ENCODE peak calls at places on chromosomes 3 and 15, in five cellular contexts. One of them, this sample, is unnamed.

GRCh38 chr3:105322570-105323273 is 44.0 kb upstream of the ALCAM start:
- DNase-seq in GDM1: no peak
- DNase-seq in non-pigmented ciliary epithelial cell: no peak
- DNase-seq in dermis microvascular lymphatic vessel endothelial cell: no peak
- DNase-seq in stimulated activated CD8-positive, alpha-beta memory T cell treated with anti-CD3 and anti-CD28 coated beads, Interleukin-12 subunit alpha, Interleukin-12 subunit beta, amount 100 ng/mL, for 1 hour: no peak
- DNase-seq in this sample: no peak

GRCh38 chr3:147348976-147349375 is 57.4 kb downstream of the ZIC4 start:
- DNase-seq in GDM1: no peak
- DNase-seq in non-pigmented ciliary epithelial cell: no peak
- DNase-seq in dermis microvascular lymphatic vessel endothelial cell: no peak
- DNase-seq in stimulated activated CD8-positive, alpha-beta memory T cell treated with anti-CD3 and anti-CD28 coated beads, Interleukin-12 subunit alpha, Interleukin-12 subunit beta, amount 100 ng/mL, for 1 hour: no peak
- DNase-seq in this sample: no peak

GRCh38 chr3:147373301-147373700 is 33.0 kb downstream of the ZIC4 start:
- DNase-seq in GDM1: no peak
- DNase-seq in non-pigmented ciliary epithelial cell: no peak
- DNase-seq in dermis microvascular lymphatic vessel endothelial cell: no peak
- DNase-seq in stimulated activated CD8-positive, alpha-beta memory T cell treated with anti-CD3 and anti-CD28 coated beads, Interleukin-12 subunit alpha, Interleukin-12 subunit beta, amount 100 ng/mL, for 1 hour: no peak
- DNase-seq in this sample: no peak

GRCh38 chr15:88393719-88394519 is 73.3 kb downstream of the MRPL46 start:
- DNase-seq in GDM1: no peak
- DNase-seq in non-pigmented ciliary epithelial cell: no peak
- DNase-seq in dermis microvascular lymphatic vessel endothelial cell: no peak
- DNase-seq in stimulated activated CD8-positive, alpha-beta memory T cell treated with anti-CD3 and anti-CD28 coated beads, Interleukin-12 subunit alpha, Interleukin-12 subunit beta, amount 100 ng/mL, for 1 hour: no peak
- DNase-seq in this sample: no peak

GRCh38 chr3:197463279-197463678 is 92.5 kb downstream of the BDH1 start:
- DNase-seq in GDM1: no peak
- DNase-seq in non-pigmented ciliary epithelial cell: no peak
- DNase-seq in dermis microvascular lymphatic vessel endothelial cell: no peak
- DNase-seq in stimulated activated CD8-positive, alpha-beta memory T cell treated with anti-CD3 and anti-CD28 coated beads, Interleukin-12 subunit alpha, Interleukin-12 subunit beta, amount 100 ng/mL, for 1 hour: no peak
- DNase-seq in this sample: no peak

GRCh38 chr15:70487380-70487725 is 276.0 kb downstream of the UACA start:
- DNase-seq in GDM1: no peak
- DNase-seq in non-pigmented ciliary epithelial cell: no peak
- DNase-seq in dermis microvascular lymphatic vessel endothelial cell: no peak
- DNase-seq in stimulated activated CD8-positive, alpha-beta memory T cell treated with anti-CD3 and anti-CD28 coated beads, Interleukin-12 subunit alpha, Interleukin-12 subunit beta, amount 100 ng/mL, for 1 hour: no peak
- DNase-seq in this sample: no peak

GRCh38 chr3:31275038-31275562 is 257.6 kb upstream of the STT3B start:
- DNase-seq in GDM1: no peak
- DNase-seq in non-pigmented ciliary epithelial cell: no peak
- DNase-seq in dermis microvascular lymphatic vessel endothelial cell: peak; percentile 89
- DNase-seq in stimulated activated CD8-positive, alpha-beta memory T cell treated with anti-CD3 and anti-CD28 coated beads, Interleukin-12 subunit alpha, Interleukin-12 subunit beta, amount 100 ng/mL, for 1 hour: no peak
- DNase-seq in this sample: no peak

GRCh38 chr3:179071569-179072397 is at the start of gene ZMAT3:
- DNase-seq in GDM1: peak; percentile 83
- DNase-seq in non-pigmented ciliary epithelial cell: no peak
- DNase-seq in dermis microvascular lymphatic vessel endothelial cell: peak; percentile 81
- DNase-seq in stimulated activated CD8-positive, alpha-beta memory T cell treated with anti-CD3 and anti-CD28 coated beads, Interleukin-12 subunit alpha, Interleukin-12 subunit beta, amount 100 ng/mL, for 1 hour: peak; percentile 75
- DNase-seq in this sample: peak; percentile 40